ENCODE peak calls at places on chromosomes 16 and 17, in four cellular contexts. R is HepG2, C is GM12878, Y is K562. U is an unnamed sample.
A peak's percentile ranks its signal among the peaks of the same experiment; 100 is the strongest.

GRCh38 chr16:49661465-49662187 is 194.3 kb downstream of the ZNF423 start:
- DNase-seq in Y (no peak), R (no peak), C (no peak), U (no peak)

GRCh38 chr17:73340093-73340596 is 28.3 kb upstream of the CDC42EP4 start:
- DNase-seq in Y (no peak), C (peak; percentile 42), R (peak; percentile 88), U (no peak)

GRCh38 chr16:11100239-11100750 is 155.7 kb downstream of the SOCS1 start:
- DNase-seq in R (no peak), Y (peak; percentile 77), C (peak; percentile 74), U (peak; percentile 37)

GRCh38 chr17:79340771-79341528 is 266.3 kb downstream of the ENGASE start:
- DNase-seq in Y (no peak), R (no peak), C (peak; percentile 81), U (no peak)

GRCh38 chr17:81142301-81143199 is 22.8 kb upstream of the PVALEF start:
- DNase-seq in Y (peak; percentile 76), C (peak; percentile 5), R (peak; percentile 82), U (peak; percentile 80)

GRCh38 chr17:17119533-17119932 is 77.3 kb downstream of the MPRIP start:
- DNase-seq in Y (no peak), R (no peak), C (peak; percentile 11), U (no peak)

GRCh38 chr17:27646232-27646631 is 15.2 kb downstream of the LGALS9 start:
- DNase-seq in C (no peak), R (no peak), Y (no peak), U (no peak)

GRCh38 chr16:5349661-5350060 is 252.1 kb upstream of the EEF2KMT start:
- DNase-seq in Y (no peak), C (no peak), R (no peak), U (peak; percentile 16)

GRCh38 chr16:11599579-11599978 is 12.9 kb upstream of the LITAF start:
- DNase-seq in Y (no peak), C (no peak), R (no peak), U (no peak)

GRCh38 chr17:1170739-1171138 is 9.0 kb downstream of the ABR start:
- DNase-seq in R (no peak), C (no peak), Y (no peak), U (peak; percentile 54)

GRCh38 chr17:59425085-59425901 is 93.8 kb downstream of the YPEL2 start:
- DNase-seq in C (no peak), Y (no peak), R (no peak), U (no peak)

GRCh38 chr17:6327007-6327406 is 107.9 kb downstream of the AIPL1 start:
- DNase-seq in Y (no peak), C (no peak), R (no peak), U (peak; percentile 37)

GRCh38 chr17:35612924-35613521 is 25.9 kb downstream of the AP2B1 start:
- DNase-seq in Y (peak; percentile 18), R (peak; percentile 48), C (no peak), U (peak; percentile 46)

GRCh38 chr17:41813039-41813680 is 356 bp downstream of the FKBP10 start:
- DNase-seq in C (no peak), R (no peak), Y (no peak), U (no peak)
- TF ChIP-seq TCF7 in C (no peak), R (no peak), Y (no peak), U (no peak)

GRCh38 chr17:29177871-29178749 is 2.1 kb downstream of the MYO18A start:
- DNase-seq in Y (peak; percentile 53), C (no peak), R (peak; percentile 92), U (no peak)

GRCh38 chr17:29177541-29177870 is 2.7 kb downstream of the MYO18A start:
- DNase-seq in C (no peak), R (no peak), Y (no peak), U (no peak)

GRCh38 chr17:29172589-29172988 is 7.6 kb downstream of the MYO18A start:
- DNase-seq in R (no peak), Y (no peak), C (no peak), U (no peak)

GRCh38 chr17:29176500-29177351 is 3.5 kb downstream of the MYO18A start:
- DNase-seq in Y (peak; percentile 75), C (no peak), R (peak; percentile 69), U (peak; percentile 60)

DNA sequence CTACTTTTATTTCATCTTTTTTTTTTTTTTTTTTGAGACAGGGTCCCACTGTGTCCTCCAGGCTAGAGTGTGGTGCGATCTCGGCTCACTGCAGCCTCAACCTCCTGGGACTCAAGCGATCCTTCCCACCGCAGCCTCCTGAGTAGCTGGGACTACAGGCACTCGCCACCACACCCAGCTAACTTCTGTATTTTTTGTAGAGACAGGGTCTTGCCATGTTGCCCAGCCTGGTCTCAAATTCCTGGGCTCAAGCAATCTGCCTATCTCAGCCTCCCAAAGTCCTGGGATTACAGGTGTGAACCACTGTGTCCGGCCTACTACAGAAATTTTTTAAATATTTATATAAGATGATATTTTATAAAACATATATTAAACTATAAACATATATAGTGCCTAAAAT is 4.8 kb downstream of the MYO18A start:
- DNase-seq in C (no peak), R (no peak), Y (no peak), U (no peak)
- TF ChIP-seq TCF7 in C (no peak), R (no peak), Y (no peak), U (no peak)

GRCh38 chr17:82879241-82879640 is 39.4 kb upstream of the ZNF750 start:
- DNase-seq in R (no peak), Y (no peak), C (no peak), U (no peak)

GRCh38 chr17:82875418-82875856 is 35.6 kb upstream of the ZNF750 start:
- DNase-seq in Y (no peak), R (peak; percentile 64), C (no peak), U (peak; percentile 71)

GRCh38 chr17:82878545-82878944 is 38.7 kb upstream of the ZNF750 start:
- DNase-seq in R (no peak), Y (no peak), C (no peak), U (no peak)

GRCh38 chr17:82876149-82876548 is 36.3 kb upstream of the ZNF750 start:
- DNase-seq in R (peak; percentile 55), Y (peak; percentile 77), C (no peak), U (no peak)

GRCh38 chr17:82876602-82877391 is 37.0 kb upstream of the ZNF750 start:
- DNase-seq in Y (peak; percentile 83), C (no peak), R (peak; percentile 65), U (peak; percentile 41)
- TF ChIP-seq TCF7 in Y (no peak), C (no peak), R (no peak), U (no peak)

DNA sequence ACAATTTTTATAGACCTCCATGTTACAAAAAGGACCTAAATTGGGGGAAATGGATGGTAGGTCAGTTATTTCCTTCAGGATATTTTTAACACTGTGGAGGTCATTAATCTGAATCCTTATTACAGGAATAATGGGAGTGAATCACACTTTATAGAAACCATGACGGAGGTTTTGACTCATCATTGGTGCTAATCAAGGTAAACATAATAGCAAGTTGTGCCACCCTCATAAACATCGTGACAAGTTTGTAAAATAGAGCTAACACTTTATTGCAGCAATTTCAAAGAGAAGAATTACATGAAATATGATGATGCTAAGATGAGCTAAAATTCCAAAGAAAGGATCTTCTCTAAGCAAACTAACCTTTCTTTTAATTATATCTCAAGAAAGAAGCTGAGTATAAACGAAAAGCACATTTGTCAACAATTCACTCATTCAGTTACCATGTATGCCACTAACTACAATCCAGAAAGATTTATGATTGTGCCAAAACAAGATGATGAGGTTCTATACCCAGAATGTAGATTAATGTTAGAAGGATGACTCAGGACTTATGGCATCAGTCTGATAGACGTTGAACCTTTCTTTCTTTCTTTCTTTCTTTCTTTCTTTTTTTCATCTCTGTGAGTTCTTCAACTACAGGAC is 23.5 kb downstream of the STAT5B start:
- DNase-seq in R (no peak), Y (no peak), C (no peak), U (no peak)
- TF ChIP-seq TCF7 in R (no peak), Y (no peak), C (no peak), U (no peak)

GRCh38 chr16:30342751-30343490 is 12.2 kb downstream of the CD2BP2 start:
- DNase-seq in Y (no peak), C (no peak), R (no peak), U (no peak)
- TF ChIP-seq TCF7 in Y (no peak), C (no peak), R (no peak), U (no peak)